ENCODE peak calls at places on chromosomes 1 and 21, in eight cellular contexts. Q is osteoblast; E is A673; L is Panc1; F is adrenal gland; T is CD4-positive, alpha-beta memory T cell; R is upper lobe of right lung; H is transverse colon. Z is an unnamed sample.

GRCh38 chr1:172641492-172641891 is 17.4 kb upstream of the FASLG start:
- DNase-seq in Q (no peak), E (no peak), L (no peak), F (no peak), T (no peak), R (no peak), H (no peak), Z (no peak)

GRCh38 chr21:37006521-37007291 is at the start of gene RIPPLY3:
- DNase-seq in Q (peak; percentile 81), E (peak; percentile 65), L (no peak), F (no peak), T (no peak), R (no peak), H (no peak), Z (peak; percentile 54)

GRCh38 chr1:247415423-247416361 is at the start of gene NLRP3:
- DNase-seq in Q (peak; percentile 61), E (no peak), L (no peak), F (peak; percentile 35), T (peak; percentile 60), R (peak; percentile 75), H (peak; percentile 34), Z (no peak)

GRCh38 chr1:116880952-116881351 is 28.8 kb upstream of the PTGFRN start:
- DNase-seq in Q (no peak), E (no peak), L (no peak), F (no peak), T (no peak), R (no peak), H (no peak), Z (no peak)

GRCh38 chr1:221227872-221228337 is 348.7 kb downstream of the HLX start:
- DNase-seq in Q (no peak), E (no peak), L (no peak), F (no peak), T (no peak), R (no peak), H (no peak), Z (no peak)

GRCh38 chr1:18861082-18861481 is 1.6 kb upstream of the TAS1R2 start:
- DNase-seq in Q (peak; percentile 63), E (no peak), L (no peak), F (no peak), T (no peak), R (no peak), H (no peak), Z (no peak)

GRCh38 chr1:179599623-179600249 is 8.1 kb downstream of the TDRD5 start:
- DNase-seq in Q (no peak), E (peak; percentile 51), L (no peak), F (no peak), T (no peak), R (no peak), H (peak; percentile 35), Z (peak; percentile 43)

GRCh38 chr1:173934440-173934839 is 17.3 kb upstream of the SERPINC1 start:
- DNase-seq in Q (no peak), E (no peak), L (no peak), F (no peak), T (no peak), R (no peak), H (no peak), Z (no peak)

GRCh38 chr1:15148975-15149374 is 4.6 kb upstream of the TMEM51 start:
- DNase-seq in Q (no peak), E (no peak), L (no peak), F (no peak), T (no peak), R (no peak), H (no peak), Z (no peak)

GRCh38 chr1:179229214-179230140 is at the start of gene ABL2:
- DNase-seq in Q (peak; percentile 91), E (peak; percentile 74), L (no peak), F (peak; percentile 35), T (peak; percentile 50), R (peak; percentile 77), H (peak; percentile 47), Z (peak; percentile 77)

GRCh38 chr21:38905751-38906150 is 100.0 kb downstream of the ETS2 start:
- DNase-seq in Q (no peak), E (no peak), L (no peak), F (no peak), T (no peak), R (no peak), H (no peak), Z (no peak)

GRCh38 chr1:93908394-93909145 is 660 bp downstream of the GCLM start:
- DNase-seq in Q (peak; percentile 78), E (peak; percentile 34), L (no peak), F (peak; percentile 78), T (peak; percentile 67), R (peak; percentile 81), H (peak; percentile 71), Z (peak; percentile 57)

GRCh38 chr1:48245106-48245505 is 22.6 kb downstream of the SLC5A9 start:
- DNase-seq in Q (no peak), E (no peak), L (no peak), F (no peak), T (no peak), R (no peak), H (no peak), Z (no peak)

GRCh38 chr1:53771648-53772047 is 32.7 kb upstream of the GLIS1 start:
- DNase-seq in Q (no peak), E (no peak), L (peak; percentile 15), F (no peak), T (no peak), R (no peak), H (no peak), Z (peak; percentile 80)

GRCh38 chr1:3683197-3683596 is 30.9 kb downstream of the TP73 start:
- DNase-seq in Q (no peak), E (no peak), L (no peak), F (no peak), T (no peak), R (no peak), H (no peak), Z (no peak)

GRCh38 chr1:77398115-77398514 is 116.3 kb downstream of the AK5 start:
- DNase-seq in Q (no peak), E (no peak), L (no peak), F (no peak), T (no peak), R (no peak), H (no peak), Z (no peak)

GRCh38 chr1:77399250-77400086 is 117.6 kb downstream of the AK5 start:
- DNase-seq in Q (no peak), E (no peak), L (no peak), F (no peak), T (no peak), R (no peak), H (no peak), Z (no peak)

GRCh38 chr1:77394166-77394565 is 112.3 kb downstream of the AK5 start:
- DNase-seq in Q (no peak), E (no peak), L (no peak), F (no peak), T (no peak), R (no peak), H (no peak), Z (no peak)

GRCh38 chr1:77392486-77392885 is 110.7 kb downstream of the AK5 start:
- DNase-seq in Q (no peak), E (no peak), L (no peak), F (no peak), T (no peak), R (no peak), H (no peak), Z (no peak)

GRCh38 chr1:77395051-77395450 is 113.2 kb downstream of the AK5 start:
- DNase-seq in Q (no peak), E (no peak), L (no peak), F (no peak), T (no peak), R (no peak), H (no peak), Z (no peak)
- H3K4me3 ChIP-seq in Q (no peak overlapping the region), E (no peak overlapping the region), L (no peak overlapping the region), F (no peak overlapping the region), T (no peak overlapping the region), R (no peak overlapping the region), H (no peak overlapping the region), Z (no peak overlapping the region)

GRCh38 chr1:161121838-161122237 is 3.9 kb downstream of the NIT1 start:
- DNase-seq in Q (no peak), E (no peak), L (no peak), F (no peak), T (no peak), R (no peak), H (no peak), Z (no peak)
- H3K36me3 ChIP-seq in Q (peaks cover 58% of the 10 kb centered on the region), E (peaks cover 59% of the 10 kb centered on the region), L (peaks cover 19% of the 10 kb centered on the region), F (no peaks in the 10 kb centered on the region), T (peaks cover 56% of the 10 kb centered on the region), R (peaks cover 69% of the 10 kb centered on the region), H (no peaks in the 10 kb centered on the region), Z (peaks cover 59% of the 10 kb centered on the region)

GRCh38 chr1:8691662-8692061 is 125.8 kb downstream of the RERE start:
- DNase-seq in Q (no peak), E (no peak), L (no peak), F (no peak), T (no peak), R (no peak), H (no peak), Z (no peak)
- H3K4me1 ChIP-seq in Q (peaks cover 9% of the 10 kb centered on the region), E (peaks cover 66% of the 10 kb centered on the region), L (peaks cover 28% of the 10 kb centered on the region), F (peaks cover 5% of the 10 kb centered on the region), T (no peaks in the 10 kb centered on the region), R (peaks cover 13% of the 10 kb centered on the region), H (peaks cover 11% of the 10 kb centered on the region), Z (peaks cover 12% of the 10 kb centered on the region)

GRCh38 chr1:224589006-224589405 is 27.1 kb upstream of the CNIH3 start:
- DNase-seq in Q (peak; percentile 45), E (no peak), L (no peak), F (no peak), T (no peak), R (no peak), H (no peak), Z (peak; percentile 13)
- H3K4me3 ChIP-seq in Q (no peak overlapping the region), E (no peak overlapping the region), L (no peak overlapping the region), F (no peak overlapping the region), T (no peak overlapping the region), R (no peak overlapping the region), H (no peak overlapping the region), Z (no peak overlapping the region)

DNA sequence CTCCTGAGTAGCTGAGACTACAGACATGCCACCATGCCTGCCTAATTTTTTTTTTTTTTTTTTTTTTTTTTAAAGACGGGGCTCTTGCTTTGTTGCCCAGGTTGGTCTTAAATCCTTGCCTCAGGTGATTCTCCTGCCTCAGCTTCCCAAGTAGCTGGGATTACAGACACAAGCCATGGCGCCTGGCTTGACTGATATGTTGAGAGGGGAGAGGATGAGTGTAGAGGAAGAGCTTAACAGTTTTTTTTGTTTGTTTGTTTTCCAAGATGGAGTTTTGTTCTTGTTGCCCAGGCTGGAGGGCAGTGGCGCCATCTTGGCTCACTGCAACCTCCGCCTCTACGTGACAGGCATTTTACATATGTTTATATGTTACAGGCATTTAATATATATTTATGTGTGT is 2.5 kb downstream of the SRP9 start:
- DNase-seq in Q (no peak), E (no peak), L (no peak), F (no peak), T (no peak), R (no peak), H (no peak), Z (no peak)
- H3K36me3 ChIP-seq in Q (peaks cover 4% of the 10 kb centered on the region), E (peaks cover 41% of the 10 kb centered on the region), L (peaks cover 21% of the 10 kb centered on the region), F (no peaks in the 10 kb centered on the region), T (peaks cover 7% of the 10 kb centered on the region), R (peaks cover 26% of the 10 kb centered on the region), H (no peaks in the 10 kb centered on the region), Z (peaks cover 11% of the 10 kb centered on the region)

Z was measured in adipocyte.